ENCODE peak calls at places on chromosomes 11 and 22, in four cellular contexts. W, L, H and D are unnamed samples.

GRCh38 chr11:128399186-128399585 is 188.2 kb downstream of the ETS1 start:
- DNase-seq in W (no peak), H (no peak), L (peak; percentile 77), D (peak; percentile 28)

GRCh38 chr22:44057411-44057987 is 33.4 kb downstream of the PARVB start:
- DNase-seq in H (no peak), W (no peak), L (peak; percentile 30), D (no peak)

GRCh38 chr22:37626144-37626543 is 13.3 kb upstream of the SH3BP1 start:
- DNase-seq in W (no peak), L (peak; percentile 51), H (no peak), D (no peak)

GRCh38 chr22:33743756-33744155 is 176.5 kb downstream of the LARGE1 start:
- DNase-seq in L (no peak), W (peak; percentile 16), H (no peak), D (no peak)

GRCh38 chr11:81725691-81726090 is 1008.0 kb downstream of the FAM181B start:
- DNase-seq in W (no peak), H (no peak), L (peak; percentile 36), D (no peak)

GRCh38 chr11:74672956-74673895 is 58.0 kb downstream of the CHRDL2 start:
- DNase-seq in H (no peak), W (peak; percentile 3), L (peak; percentile 99), D (peak; percentile 29)

GRCh38 chr11:114250993-114251796 is 45.0 kb upstream of the NNMT start:
- DNase-seq in L (peak; percentile 53), H (peak; percentile 44), W (no peak), D (no peak)

GRCh38 chr11:117328414-117329010 is 858 bp downstream of the CEP164 start:
- DNase-seq in W (no peak), L (peak; percentile 58), H (no peak), D (peak; percentile 53)

GRCh38 chr22:44916281-44917231 is 93.2 kb downstream of the PHF21B start:
- DNase-seq in W (no peak), H (no peak), L (no peak), D (no peak)

GRCh38 chr22:46150615-46151423 is 493 bp downstream of the PPARA start:
- DNase-seq in H (peak; percentile 39), L (no peak), W (peak; percentile 85), D (peak; percentile 58)

GRCh38 chr11:90434858-90435257 is 212.0 kb upstream of the CHORDC1 start:
- DNase-seq in H (peak; percentile 59), L (no peak), W (no peak), D (peak; percentile 20)

GRCh38 chr11:118634435-118635236 is 27.2 kb downstream of the PHLDB1 start:
- DNase-seq in H (peak; percentile 96), L (peak; percentile 64), W (no peak), D (no peak)